ENCODE peak calls at places on chromosomes 2 and 18, in six cellular contexts. Z is mesothelial cell of epicardium, E is prostate gland, O is psoas muscle, Y is GM12865, F is nephron progenitor cell. P is an unnamed sample.

GRCh38 chr2:101149241-101150192 is 1.7 kb downstream of the TBC1D8 start:
- DNase-seq in E (peak), F (no peak), O (peak), Z (no peak), Y (no peak), P (no peak)

GRCh38 chr18:48715651-48716354 is 177.0 kb downstream of the CTIF start:
- DNase-seq in O (peak), E (no peak), F (no peak), Y (peak), Z (no peak), P (peak)

GRCh38 chr2:55134316-55134706 is 84.1 kb upstream of the RTN4 start:
- DNase-seq in F (no peak), Z (no peak), Y (peak), E (no peak), O (no peak), P (peak)

GRCh38 chr2:218980800-218981389 is 4.1 kb downstream of the FEV start:
- DNase-seq in O (no peak), E (no peak), F (no peak), Y (no peak), Z (no peak), P (no peak)

GRCh38 chr18:22032392-22032961 is 136.9 kb upstream of the GATA6 start:
- DNase-seq in Y (peak), F (no peak), Z (no peak), E (no peak), O (no peak), P (no peak)

GRCh38 chr2:98269274-98269673 is 77.0 kb upstream of the CNGA3 start:
- DNase-seq in E (peak), Z (no peak), F (no peak), Y (peak), O (no peak), P (peak)

GRCh38 chr2:154565433-154565832 is 133.1 kb upstream of the KCNJ3 start:
- DNase-seq in F (no peak), Y (no peak), E (no peak), O (no peak), Z (no peak), P (no peak)

GRCh38 chr18:61882296-61883004 is 10.4 kb downstream of the RNF152 start:
- DNase-seq in Z (no peak), E (no peak), F (no peak), Y (no peak), O (no peak), P (no peak)